ENCODE peak calls at places on chromosomes 12 and 14, in eight cellular contexts. One of them, this sample, is unnamed.

GRCh38 chr14:53295985-53296582 is 143.0 kb upstream of the DDHD1 start:
- DNase-seq in lower lobe of right lung: no peak
- DNase-seq in activated CD4-positive, alpha-beta T cell treated with anti-CD3 and anti-CD28 coated beads, Interleukin-2, amount 50 U/mL, for 24 hours: no peak
- DNase-seq in left ventricle myocardium inferior: no peak
- DNase-seq in LNCaP clone FGC: no peak
- DNase-seq in stomach: no peak
- DNase-seq in T-helper 2 cell: no peak
- DNase-seq in dorsolateral prefrontal cortex: no peak
- DNase-seq in this sample: no peak

GRCh38 chr12:94644622-94645021 is 5.7 kb downstream of the TMCC3 start:
- DNase-seq in lower lobe of right lung: no peak
- DNase-seq in dorsolateral prefrontal cortex: no peak
- DNase-seq in T-helper 2 cell: no peak
- DNase-seq in activated CD4-positive, alpha-beta T cell treated with anti-CD3 and anti-CD28 coated beads, Interleukin-2, amount 50 U/mL, for 24 hours: no peak
- DNase-seq in LNCaP clone FGC: no peak
- DNase-seq in left ventricle myocardium inferior: no peak
- DNase-seq in stomach: no peak
- DNase-seq in this sample: peak; percentile 25

GRCh38 chr14:100307215-100308111 is 1.2 kb upstream of the SLC25A29 start:
- DNase-seq in dorsolateral prefrontal cortex: peak; percentile 28
- DNase-seq in lower lobe of right lung: peak; percentile 63
- DNase-seq in stomach: peak; percentile 46
- DNase-seq in activated CD4-positive, alpha-beta T cell treated with anti-CD3 and anti-CD28 coated beads, Interleukin-2, amount 50 U/mL, for 24 hours: no peak
- DNase-seq in LNCaP clone FGC: no peak
- DNase-seq in left ventricle myocardium inferior: no peak
- DNase-seq in T-helper 2 cell: no peak
- DNase-seq in this sample: no peak

GRCh38 chr14:102421366-102422057 is 58.8 kb downstream of the TECPR2 start:
- DNase-seq in lower lobe of right lung: no peak
- DNase-seq in T-helper 2 cell: no peak
- DNase-seq in LNCaP clone FGC: no peak
- DNase-seq in stomach: no peak
- DNase-seq in left ventricle myocardium inferior: no peak
- DNase-seq in activated CD4-positive, alpha-beta T cell treated with anti-CD3 and anti-CD28 coated beads, Interleukin-2, amount 50 U/mL, for 24 hours: no peak
- DNase-seq in dorsolateral prefrontal cortex: no peak
- DNase-seq in this sample: no peak

GRCh38 chr14:106879241-106879640 is 1352.9 kb downstream of the TMEM121 start:
- DNase-seq in left ventricle myocardium inferior: no peak
- DNase-seq in T-helper 2 cell: peak; percentile 33
- DNase-seq in activated CD4-positive, alpha-beta T cell treated with anti-CD3 and anti-CD28 coated beads, Interleukin-2, amount 50 U/mL, for 24 hours: no peak
- DNase-seq in stomach: peak; percentile 63
- DNase-seq in lower lobe of right lung: peak; percentile 71
- DNase-seq in LNCaP clone FGC: no peak
- DNase-seq in dorsolateral prefrontal cortex: no peak
- DNase-seq in this sample: peak; percentile 34

GRCh38 chr12:120019942-120020341 is 30.9 kb downstream of the BICDL1 start:
- DNase-seq in dorsolateral prefrontal cortex: no peak
- DNase-seq in LNCaP clone FGC: no peak
- DNase-seq in stomach: no peak
- DNase-seq in lower lobe of right lung: no peak
- DNase-seq in T-helper 2 cell: no peak
- DNase-seq in left ventricle myocardium inferior: no peak
- DNase-seq in activated CD4-positive, alpha-beta T cell treated with anti-CD3 and anti-CD28 coated beads, Interleukin-2, amount 50 U/mL, for 24 hours: no peak
- DNase-seq in this sample: no peak

GRCh38 chr12:116534341-116535121 is 24.6 kb upstream of the MAP1LC3B2 start:
- DNase-seq in LNCaP clone FGC: no peak
- DNase-seq in lower lobe of right lung: no peak
- DNase-seq in activated CD4-positive, alpha-beta T cell treated with anti-CD3 and anti-CD28 coated beads, Interleukin-2, amount 50 U/mL, for 24 hours: no peak
- DNase-seq in left ventricle myocardium inferior: no peak
- DNase-seq in dorsolateral prefrontal cortex: no peak
- DNase-seq in T-helper 2 cell: no peak
- DNase-seq in stomach: no peak
- DNase-seq in this sample: no peak

GRCh38 chr14:21414137-21414631 is 30.4 kb upstream of the SUPT16H start:
- DNase-seq in dorsolateral prefrontal cortex: no peak
- DNase-seq in left ventricle myocardium inferior: no peak
- DNase-seq in lower lobe of right lung: no peak
- DNase-seq in stomach: no peak
- DNase-seq in LNCaP clone FGC: no peak
- DNase-seq in T-helper 2 cell: no peak
- DNase-seq in activated CD4-positive, alpha-beta T cell treated with anti-CD3 and anti-CD28 coated beads, Interleukin-2, amount 50 U/mL, for 24 hours: no peak
- DNase-seq in this sample: no peak

GRCh38 chr14:74573421-74574091 is 38.5 kb downstream of the LTBP2 start:
- DNase-seq in left ventricle myocardium inferior: no peak
- DNase-seq in activated CD4-positive, alpha-beta T cell treated with anti-CD3 and anti-CD28 coated beads, Interleukin-2, amount 50 U/mL, for 24 hours: no peak
- DNase-seq in dorsolateral prefrontal cortex: no peak
- DNase-seq in stomach: no peak
- DNase-seq in T-helper 2 cell: no peak
- DNase-seq in lower lobe of right lung: peak; percentile 12
- DNase-seq in LNCaP clone FGC: no peak
- DNase-seq in this sample: no peak

GRCh38 chr12:65123435-65124063 is 2.4 kb upstream of the WIF1 start:
- DNase-seq in T-helper 2 cell: no peak
- DNase-seq in LNCaP clone FGC: no peak
- DNase-seq in left ventricle myocardium inferior: no peak
- DNase-seq in activated CD4-positive, alpha-beta T cell treated with anti-CD3 and anti-CD28 coated beads, Interleukin-2, amount 50 U/mL, for 24 hours: no peak
- DNase-seq in dorsolateral prefrontal cortex: no peak
- DNase-seq in lower lobe of right lung: no peak
- DNase-seq in stomach: no peak
- DNase-seq in this sample: peak; percentile 27

GRCh38 chr12:99271071-99271470 is 376.5 kb upstream of the GARIN6 start:
- DNase-seq in LNCaP clone FGC: no peak
- DNase-seq in T-helper 2 cell: no peak
- DNase-seq in left ventricle myocardium inferior: no peak
- DNase-seq in stomach: no peak
- DNase-seq in lower lobe of right lung: no peak
- DNase-seq in dorsolateral prefrontal cortex: no peak
- DNase-seq in activated CD4-positive, alpha-beta T cell treated with anti-CD3 and anti-CD28 coated beads, Interleukin-2, amount 50 U/mL, for 24 hours: no peak
- DNase-seq in this sample: no peak

GRCh38 chr12:46459111-46459510 is 86.5 kb upstream of the SLC38A2 start:
- DNase-seq in activated CD4-positive, alpha-beta T cell treated with anti-CD3 and anti-CD28 coated beads, Interleukin-2, amount 50 U/mL, for 24 hours: no peak
- DNase-seq in left ventricle myocardium inferior: no peak
- DNase-seq in dorsolateral prefrontal cortex: no peak
- DNase-seq in LNCaP clone FGC: no peak
- DNase-seq in lower lobe of right lung: no peak
- DNase-seq in stomach: no peak
- DNase-seq in T-helper 2 cell: no peak
- DNase-seq in this sample: no peak

GRCh38 chr14:93064411-93065271 is 51.1 kb downstream of the ITPK1 start:
- DNase-seq in LNCaP clone FGC: no peak
- DNase-seq in left ventricle myocardium inferior: peak; percentile 42
- DNase-seq in activated CD4-positive, alpha-beta T cell treated with anti-CD3 and anti-CD28 coated beads, Interleukin-2, amount 50 U/mL, for 24 hours: no peak
- DNase-seq in T-helper 2 cell: no peak
- DNase-seq in stomach: no peak
- DNase-seq in lower lobe of right lung: no peak
- DNase-seq in dorsolateral prefrontal cortex: no peak
- DNase-seq in this sample: no peak

GRCh38 chr14:69046468-69046867 is 67.4 kb upstream of the ACTN1 start:
- DNase-seq in dorsolateral prefrontal cortex: no peak
- DNase-seq in left ventricle myocardium inferior: no peak
- DNase-seq in LNCaP clone FGC: no peak
- DNase-seq in T-helper 2 cell: no peak
- DNase-seq in activated CD4-positive, alpha-beta T cell treated with anti-CD3 and anti-CD28 coated beads, Interleukin-2, amount 50 U/mL, for 24 hours: no peak
- DNase-seq in lower lobe of right lung: no peak
- DNase-seq in stomach: peak; percentile 54
- DNase-seq in this sample: no peak

GRCh38 chr12:54882074-54882473 is 27.8 kb downstream of the MUCL1 start:
- DNase-seq in stomach: no peak
- DNase-seq in dorsolateral prefrontal cortex: no peak
- DNase-seq in left ventricle myocardium inferior: no peak
- DNase-seq in activated CD4-positive, alpha-beta T cell treated with anti-CD3 and anti-CD28 coated beads, Interleukin-2, amount 50 U/mL, for 24 hours: no peak
- DNase-seq in LNCaP clone FGC: peak; percentile 92
- DNase-seq in T-helper 2 cell: no peak
- DNase-seq in lower lobe of right lung: no peak
- DNase-seq in this sample: no peak

GRCh38 chr12:126385785-126386184 is 1320.5 kb downstream of the AACS start:
- DNase-seq in stomach: no peak
- DNase-seq in dorsolateral prefrontal cortex: no peak
- DNase-seq in activated CD4-positive, alpha-beta T cell treated with anti-CD3 and anti-CD28 coated beads, Interleukin-2, amount 50 U/mL, for 24 hours: no peak
- DNase-seq in lower lobe of right lung: no peak
- DNase-seq in T-helper 2 cell: no peak
- DNase-seq in left ventricle myocardium inferior: no peak
- DNase-seq in LNCaP clone FGC: no peak
- DNase-seq in this sample: no peak

GRCh38 chr12:63853978-63854377 is 9.5 kb downstream of the SRGAP1 start:
- DNase-seq in dorsolateral prefrontal cortex: no peak
- DNase-seq in lower lobe of right lung: no peak
- DNase-seq in left ventricle myocardium inferior: no peak
- DNase-seq in LNCaP clone FGC: no peak
- DNase-seq in stomach: no peak
- DNase-seq in T-helper 2 cell: no peak
- DNase-seq in activated CD4-positive, alpha-beta T cell treated with anti-CD3 and anti-CD28 coated beads, Interleukin-2, amount 50 U/mL, for 24 hours: no peak
- DNase-seq in this sample: no peak

GRCh38 chr12:47184229-47184628 is 104.5 kb upstream of the AMIGO2 start:
- DNase-seq in T-helper 2 cell: no peak
- DNase-seq in stomach: no peak
- DNase-seq in lower lobe of right lung: no peak
- DNase-seq in dorsolateral prefrontal cortex: no peak
- DNase-seq in LNCaP clone FGC: no peak
- DNase-seq in activated CD4-positive, alpha-beta T cell treated with anti-CD3 and anti-CD28 coated beads, Interleukin-2, amount 50 U/mL, for 24 hours: no peak
- DNase-seq in left ventricle myocardium inferior: no peak
- DNase-seq in this sample: no peak

GRCh38 chr14:69326611-69327010 is 66.7 kb downstream of the GALNT16 start:
- DNase-seq in lower lobe of right lung: no peak
- DNase-seq in left ventricle myocardium inferior: no peak
- DNase-seq in stomach: no peak
- DNase-seq in dorsolateral prefrontal cortex: no peak
- DNase-seq in T-helper 2 cell: no peak
- DNase-seq in activated CD4-positive, alpha-beta T cell treated with anti-CD3 and anti-CD28 coated beads, Interleukin-2, amount 50 U/mL, for 24 hours: no peak
- DNase-seq in LNCaP clone FGC: no peak
- DNase-seq in this sample: no peak

GRCh38 chr12:65824314-65824563 is at the start of gene HMGA2:
- DNase-seq in dorsolateral prefrontal cortex: no peak
- DNase-seq in T-helper 2 cell: no peak
- DNase-seq in activated CD4-positive, alpha-beta T cell treated with anti-CD3 and anti-CD28 coated beads, Interleukin-2, amount 50 U/mL, for 24 hours: no peak
- DNase-seq in stomach: no peak
- DNase-seq in left ventricle myocardium inferior: no peak
- DNase-seq in LNCaP clone FGC: no peak
- DNase-seq in lower lobe of right lung: peak; percentile 51
- DNase-seq in this sample: no peak

GRCh38 chr14:78074546-78074945 is 95.6 kb upstream of the NRXN3 start:
- DNase-seq in stomach: no peak
- DNase-seq in left ventricle myocardium inferior: no peak
- DNase-seq in LNCaP clone FGC: no peak
- DNase-seq in dorsolateral prefrontal cortex: no peak
- DNase-seq in activated CD4-positive, alpha-beta T cell treated with anti-CD3 and anti-CD28 coated beads, Interleukin-2, amount 50 U/mL, for 24 hours: no peak
- DNase-seq in T-helper 2 cell: no peak
- DNase-seq in lower lobe of right lung: no peak
- DNase-seq in this sample: no peak

GRCh38 chr12:62659457-62660295 is 193.1 kb downstream of the MON2 start:
- DNase-seq in lower lobe of right lung: no peak
- DNase-seq in dorsolateral prefrontal cortex: no peak
- DNase-seq in LNCaP clone FGC: no peak
- DNase-seq in stomach: no peak
- DNase-seq in left ventricle myocardium inferior: no peak
- DNase-seq in T-helper 2 cell: no peak
- DNase-seq in activated CD4-positive, alpha-beta T cell treated with anti-CD3 and anti-CD28 coated beads, Interleukin-2, amount 50 U/mL, for 24 hours: no peak
- DNase-seq in this sample: no peak

GRCh38 chr14:35821546-35822411 is 4.4 kb upstream of the BRMS1L start:
- DNase-seq in activated CD4-positive, alpha-beta T cell treated with anti-CD3 and anti-CD28 coated beads, Interleukin-2, amount 50 U/mL, for 24 hours: no peak
- DNase-seq in left ventricle myocardium inferior: no peak
- DNase-seq in T-helper 2 cell: no peak
- DNase-seq in dorsolateral prefrontal cortex: no peak
- DNase-seq in stomach: no peak
- DNase-seq in LNCaP clone FGC: no peak
- DNase-seq in lower lobe of right lung: no peak
- DNase-seq in this sample: no peak

GRCh38 chr12:100553851-100554404 is 19.6 kb upstream of the GAS2L3 start:
- DNase-seq in dorsolateral prefrontal cortex: no peak
- DNase-seq in T-helper 2 cell: no peak
- DNase-seq in left ventricle myocardium inferior: no peak
- DNase-seq in LNCaP clone FGC: no peak
- DNase-seq in lower lobe of right lung: no peak
- DNase-seq in stomach: no peak
- DNase-seq in activated CD4-positive, alpha-beta T cell treated with anti-CD3 and anti-CD28 coated beads, Interleukin-2, amount 50 U/mL, for 24 hours: no peak
- DNase-seq in this sample: no peak

GRCh38 chr14:80776186-80776585 is 165.4 kb downstream of the CEP128 start:
- DNase-seq in lower lobe of right lung: no peak
- DNase-seq in activated CD4-positive, alpha-beta T cell treated with anti-CD3 and anti-CD28 coated beads, Interleukin-2, amount 50 U/mL, for 24 hours: no peak
- DNase-seq in LNCaP clone FGC: no peak
- DNase-seq in T-helper 2 cell: no peak
- DNase-seq in dorsolateral prefrontal cortex: no peak
- DNase-seq in stomach: no peak
- DNase-seq in left ventricle myocardium inferior: no peak
- DNase-seq in this sample: no peak